ENCODE peak calls at places on chromosomes 6 and 20, in four cellular contexts. K is HL-60, Q is K562, O is GM12878. I is an unnamed sample.

GRCh38 chr6:74044417-74045096 is 348.6 kb downstream of the CD109 start:
- DNase-seq in O (no peak), Q (no peak), K (no peak), I (no peak)

GRCh38 chr6:158002951-158003853 is 21.5 kb downstream of the SYNJ2 start:
- DNase-seq in Q (peak; percentile 37), O (no peak), K (no peak), I (no peak)

GRCh38 chr6:1701668-1702353 is 92.1 kb downstream of the FOXC1 start:
- DNase-seq in Q (no peak), O (no peak), K (no peak), I (no peak)

GRCh38 chr6:86856937-86857563 is 80.3 kb upstream of the HTR1E start:
- DNase-seq in Q (peak; percentile 40), O (no peak), K (peak; percentile 24), I (peak; percentile 2)

GRCh38 chr6:42404494-42404893 is 47.2 kb downstream of the TRERF1 start:
- DNase-seq in K (no peak), O (no peak), Q (peak; percentile 84), I (no peak)

GRCh38 chr6:138008791-138009190 is 98.4 kb downstream of the PERP start:
- DNase-seq in Q (peak; percentile 72), O (no peak), K (no peak), I (no peak)

GRCh38 chr20:58078741-58079522 is 149.5 kb downstream of the ANKRD60 start:
- DNase-seq in O (no peak), K (no peak), Q (no peak), I (no peak)

GRCh38 chr6:140230282-140230681 is 855.8 kb upstream of the CITED2 start:
- DNase-seq in O (no peak), Q (no peak), K (no peak), I (no peak)

GRCh38 chr20:25019381-25020155 is 27.0 kb upstream of the APMAP start:
- DNase-seq in Q (no peak), K (no peak), O (no peak), I (no peak)

GRCh38 chr6:137764464-137764863 is 102.6 kb upstream of the TNFAIP3 start:
- DNase-seq in K (no peak), O (no peak), Q (no peak), I (no peak)

GRCh38 chr6:159110013-159110412 is 59.2 kb upstream of the FNDC1 start:
- DNase-seq in Q (peak; percentile 69), K (peak; percentile 68), O (no peak), I (no peak)

GRCh38 chr6:22147983-22148797 is 148.6 kb downstream of the PRL start:
- DNase-seq in O (no peak), Q (no peak), K (no peak), I (no peak)

GRCh38 chr6:39075010-39075738 is 26.6 kb downstream of the GLP1R start:
- DNase-seq in Q (no peak), K (no peak), O (no peak), I (no peak)

GRCh38 chr20:46820682-46821081 is 74.0 kb upstream of the EYA2 start:
- DNase-seq in K (no peak), Q (no peak), O (no peak), I (no peak)

GRCh38 chr20:1757072-1757471 is 99.5 kb upstream of the SIRPG start:
- DNase-seq in K (peak; percentile 65), O (no peak), Q (no peak), I (no peak)

GRCh38 chr6:84728602-84729001 is 35.8 kb downstream of the TBX18 start:
- DNase-seq in O (no peak), Q (peak; percentile 46), K (no peak), I (no peak)

GRCh38 chr6:87832025-87832825 is 130.2 kb upstream of the AKIRIN2 start:
- DNase-seq in K (no peak), O (peak; percentile 51), Q (no peak), I (no peak)

GRCh38 chr6:52640916-52641315 is 30.0 kb upstream of the TMEM14A start:
- DNase-seq in O (no peak), K (no peak), Q (no peak), I (no peak)

GRCh38 chr20:1804554-1804956 is 90.7 kb upstream of the SIRPA start:
- DNase-seq in K (peak; percentile 26), Q (no peak), O (no peak), I (no peak)

GRCh38 chr6:36197739-36198221 is 1.2 kb downstream of the BRPF3 start:
- DNase-seq in O (no peak), K (no peak), Q (peak; percentile 11), I (no peak)

DNA sequence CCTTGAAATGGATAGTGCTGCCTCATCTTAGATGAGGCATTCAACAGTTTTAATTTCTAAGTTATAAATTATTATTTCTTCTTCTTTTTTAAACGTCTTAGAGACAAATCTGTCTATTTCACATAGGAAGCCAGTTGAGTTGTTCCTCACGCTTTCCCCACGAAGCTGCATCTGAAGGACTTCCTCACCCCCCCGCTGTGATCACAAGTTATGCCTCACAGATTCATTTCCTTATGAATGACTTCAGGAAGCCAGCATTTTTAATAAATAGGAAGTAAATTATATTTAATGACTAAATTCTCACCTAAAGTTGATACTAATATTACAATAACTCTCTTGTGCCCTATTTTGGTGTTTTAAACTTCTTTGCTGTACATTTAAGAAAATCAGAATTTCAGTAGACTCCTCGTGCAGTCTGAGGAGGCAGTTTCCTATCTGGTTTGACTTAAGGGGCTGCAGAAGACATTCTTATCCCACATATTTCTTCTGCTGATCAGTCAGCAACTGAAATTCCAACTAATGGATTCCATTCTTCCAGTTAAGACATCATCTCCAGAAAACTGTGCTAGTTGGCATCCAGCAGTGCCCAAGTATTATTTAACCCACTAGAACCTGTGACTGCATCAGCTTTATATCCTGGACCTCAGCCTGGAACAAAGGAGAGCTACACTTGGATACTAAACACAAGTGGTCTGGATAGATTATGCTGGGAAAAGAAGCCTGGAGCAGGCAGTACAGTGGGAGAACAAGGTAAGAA is 182.7 kb upstream of the CCN2 start:
- DNase-seq in Q (no peak), O (no peak), K (no peak), I (no peak)
- TF ChIP-seq SPI1 in Q (no peak), O (no peak), K (no peak), I (no peak)

GRCh38 chr20:23147964-23148720 is 62.0 kb upstream of the CD93 start:
- DNase-seq in Q (peak; percentile 92), K (peak; percentile 79), O (peak; percentile 74), I (no peak)
- TF ChIP-seq SPI1 in Q (peak; percentile 28), K (peak; percentile 25), O (no peak), I (peak; percentile 31)

DNA sequence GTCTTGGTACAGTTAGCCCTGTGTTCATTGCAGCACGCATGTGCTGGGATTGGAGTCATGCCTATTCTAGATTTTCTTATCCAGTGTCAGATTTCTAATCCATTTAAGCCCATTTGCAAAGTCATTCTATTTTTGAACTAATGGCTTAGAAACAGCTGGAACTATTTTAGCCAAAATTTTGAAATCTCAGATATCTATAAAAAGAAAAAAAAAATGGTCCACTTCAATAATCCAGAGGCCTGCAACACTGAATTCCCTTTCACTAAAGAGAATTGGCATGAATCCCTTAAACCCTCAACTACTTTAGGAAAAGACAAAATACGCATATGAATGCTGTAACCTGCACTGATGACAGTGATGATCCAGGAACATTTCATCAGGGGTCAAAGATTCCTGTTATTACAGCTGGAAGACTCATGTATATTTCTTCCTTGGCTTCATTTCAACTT is 1.5 kb downstream of the COL21A1 start:
- DNase-seq in K (no peak), Q (no peak), O (no peak), I (no peak)
- TF ChIP-seq SPI1 in K (no peak), Q (no peak), O (no peak), I (no peak)

GRCh38 chr6:14721103-14721758 is 524.6 kb upstream of the JARID2 start:
- DNase-seq in Q (no peak), K (peak; percentile 91), O (no peak), I (no peak)
- TF ChIP-seq SPI1 in Q (peak; percentile 84), K (peak; percentile 95), O (peak; percentile 65), I (peak; percentile 81)

GRCh38 chr6:16976418-16977183 is 125.2 kb upstream of the STMND1 start:
- DNase-seq in K (no peak), Q (no peak), O (no peak), I (no peak)
- TF ChIP-seq SPI1 in K (no peak), Q (no peak), O (no peak), I (no peak)

DNA sequence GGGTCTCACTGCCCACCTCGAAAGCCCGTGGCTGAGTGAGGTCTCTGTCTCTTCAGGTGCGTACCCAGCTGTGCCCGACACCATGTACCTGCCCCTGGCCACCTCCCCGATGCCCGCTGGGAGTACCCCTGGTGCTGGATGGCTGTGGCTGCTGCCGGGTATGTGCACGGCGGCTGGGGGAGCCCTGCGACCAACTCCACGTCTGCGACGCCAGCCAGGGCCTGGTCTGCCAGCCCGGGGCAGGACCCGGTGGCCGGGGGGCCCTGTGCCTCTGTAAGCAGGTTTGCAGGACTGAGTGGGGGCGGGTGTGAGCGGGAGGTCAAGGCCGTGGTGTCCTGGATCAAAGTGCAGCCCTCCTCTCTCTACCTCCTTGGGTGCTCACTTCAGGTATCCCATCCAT is 4.7 kb downstream of the CCN5 start:
- DNase-seq in Q (no peak), O (no peak), K (no peak), I (no peak)
- TF ChIP-seq SPI1 in Q (no peak), O (no peak), K (no peak), I (no peak)

DNA sequence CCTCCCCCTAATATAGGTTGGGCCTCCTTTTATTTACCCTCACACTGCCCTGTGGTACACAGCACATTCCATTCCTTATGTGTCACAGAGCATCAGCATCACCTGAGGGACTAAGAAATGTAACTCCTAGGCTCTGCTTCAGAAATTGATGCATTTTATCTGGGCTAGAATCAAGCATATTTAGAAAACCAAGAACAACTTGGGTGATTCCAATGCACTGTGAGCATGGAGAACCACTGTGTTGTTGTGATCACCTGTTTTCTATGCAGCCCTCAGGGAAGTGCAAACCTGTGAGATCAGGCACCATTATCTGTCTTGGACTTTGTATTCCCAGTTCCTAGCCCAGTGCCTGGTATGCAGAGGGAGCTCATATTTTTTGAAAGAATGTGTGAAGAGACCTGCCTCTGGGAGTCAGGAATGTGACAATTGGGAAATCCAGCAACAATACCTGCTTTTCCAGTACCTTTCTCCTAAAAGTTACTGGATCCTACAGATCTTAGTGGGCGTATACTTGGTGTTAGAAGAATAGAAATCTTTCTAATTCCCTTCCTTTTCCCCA is 7.0 kb downstream of the KAT14 start:
- DNase-seq in Q (no peak), K (no peak), O (no peak), I (no peak)
- TF ChIP-seq SPI1 in Q (no peak), K (no peak), O (no peak), I (no peak)

GRCh38 chr20:59705651-59706101 is 101.3 kb downstream of the PHACTR3 start:
- DNase-seq in O (no peak), K (no peak), Q (no peak), I (no peak)
- TF ChIP-seq SPI1 in O (no peak), K (no peak), Q (no peak), I (no peak)